ENCODE peak calls at places on chromosomes 4 and X, in eight cellular contexts. A is HCT116, N is K562, Q is SK-N-SH, F is endothelial cell of umbilical vein, H is GM12878, C is HepG2, V is H1. X is an unnamed sample.

GRCh38 chrX:41005445-41005992 is 79.7 kb upstream of the USP9X start:
- DNase-seq in A (no peak), N (no peak), Q (no peak), F (peak; percentile 19), H (no peak), C (no peak), V (no peak), X (no peak)

GRCh38 chrX:96722793-96723192 is 38.2 kb downstream of the DIAPH2 start:
- DNase-seq in A (no peak), N (no peak), Q (no peak), F (no peak), H (no peak), C (no peak), V (no peak), X (no peak)

GRCh38 chrX:65677954-65678469 is 10.6 kb downstream of the MSN start:
- DNase-seq in A (peak; percentile 26), N (no peak), Q (no peak), F (peak; percentile 94), H (no peak), C (no peak), V (no peak), X (no peak)

GRCh38 chr4:85952982-85953650 is 406.7 kb downstream of the MAPK10 start:
- DNase-seq in A (no peak), N (no peak), Q (no peak), F (no peak), H (no peak), C (no peak), V (no peak), X (no peak)

GRCh38 chrX:129108936-129109335 is 414.4 kb downstream of the SMARCA1 start:
- DNase-seq in A (no peak), N (no peak), Q (no peak), F (no peak), H (no peak), C (no peak), V (no peak), X (no peak)

GRCh38 chr4:185656467-185656890 is 121.2 kb upstream of the PDLIM3 start:
- DNase-seq in A (no peak), N (no peak), Q (no peak), F (peak; percentile 61), H (no peak), C (no peak), V (peak; percentile 59), X (no peak)

GRCh38 chr4:54027311-54027710 is 37.1 kb downstream of the CHIC2 start:
- DNase-seq in A (no peak), N (no peak), Q (no peak), F (no peak), H (no peak), C (no peak), V (no peak), X (no peak)

GRCh38 chr4:6225469-6225868 is 25.1 kb upstream of the JAKMIP1 start:
- DNase-seq in A (no peak), N (peak; percentile 23), Q (no peak), F (peak; percentile 11), H (no peak), C (no peak), V (peak; percentile 85), X (no peak)

GRCh38 chr4:168659971-168660465 is 163.2 kb downstream of the PALLD start:
- DNase-seq in A (no peak), N (no peak), Q (no peak), F (no peak), H (no peak), C (no peak), V (no peak), X (no peak)

DNA sequence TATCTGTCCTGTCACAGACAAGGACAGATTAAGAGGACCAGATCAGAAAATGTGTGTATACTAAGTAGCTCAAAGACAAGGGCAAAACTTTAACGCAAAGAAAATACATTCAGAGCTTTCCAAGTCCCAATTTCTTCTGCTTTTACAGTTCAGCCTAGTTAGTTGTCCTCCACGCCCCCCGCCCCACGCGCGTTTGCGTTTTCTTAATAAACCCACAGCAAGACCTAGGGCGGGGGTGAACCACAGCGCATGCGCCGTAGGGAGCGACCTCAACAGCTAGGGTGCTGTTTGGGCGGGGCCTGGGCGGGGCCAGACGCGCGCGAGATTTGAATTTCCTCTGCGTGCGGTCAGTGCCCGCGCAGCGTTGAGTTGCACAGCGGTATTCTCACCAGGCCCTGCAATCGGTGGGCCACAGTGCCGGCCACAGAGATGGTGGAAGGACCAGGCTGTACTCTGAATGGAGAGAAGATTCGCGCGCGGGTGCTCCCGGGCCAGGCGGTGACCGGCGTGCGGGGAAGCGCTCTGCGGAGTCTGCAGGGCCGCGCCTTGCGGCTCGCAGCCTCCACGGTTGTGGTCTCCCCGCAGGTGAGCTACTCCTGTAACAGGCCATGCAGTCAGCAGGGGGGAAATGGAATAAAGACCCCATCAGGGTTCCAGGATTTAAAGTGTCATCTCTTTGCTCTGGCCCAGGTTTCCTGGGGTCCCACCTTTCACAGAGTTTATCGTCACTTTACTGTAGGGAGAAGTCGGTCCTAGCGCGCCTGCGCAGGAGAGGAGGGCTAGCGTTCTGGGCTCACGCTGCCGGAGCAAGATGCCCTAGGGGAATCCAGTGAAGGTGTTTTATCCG is at the start of gene NEIL3:
- DNase-seq in A (peak; percentile 73), N (peak; percentile 97), Q (peak; percentile 97), F (peak; percentile 90), H (peak; percentile 54), C (peak; percentile 79), V (peak; percentile 90), X (peak; percentile 58)
- TF ChIP-seq POLR2AphosphoS5 in A (peak; percentile 82), N (peak; percentile 79), Q (peak; percentile 50), F (peak; percentile 73), H (peak; percentile 45), C (peak; percentile 70), V (peak; percentile 75), X (peak; percentile 92)

DNA sequence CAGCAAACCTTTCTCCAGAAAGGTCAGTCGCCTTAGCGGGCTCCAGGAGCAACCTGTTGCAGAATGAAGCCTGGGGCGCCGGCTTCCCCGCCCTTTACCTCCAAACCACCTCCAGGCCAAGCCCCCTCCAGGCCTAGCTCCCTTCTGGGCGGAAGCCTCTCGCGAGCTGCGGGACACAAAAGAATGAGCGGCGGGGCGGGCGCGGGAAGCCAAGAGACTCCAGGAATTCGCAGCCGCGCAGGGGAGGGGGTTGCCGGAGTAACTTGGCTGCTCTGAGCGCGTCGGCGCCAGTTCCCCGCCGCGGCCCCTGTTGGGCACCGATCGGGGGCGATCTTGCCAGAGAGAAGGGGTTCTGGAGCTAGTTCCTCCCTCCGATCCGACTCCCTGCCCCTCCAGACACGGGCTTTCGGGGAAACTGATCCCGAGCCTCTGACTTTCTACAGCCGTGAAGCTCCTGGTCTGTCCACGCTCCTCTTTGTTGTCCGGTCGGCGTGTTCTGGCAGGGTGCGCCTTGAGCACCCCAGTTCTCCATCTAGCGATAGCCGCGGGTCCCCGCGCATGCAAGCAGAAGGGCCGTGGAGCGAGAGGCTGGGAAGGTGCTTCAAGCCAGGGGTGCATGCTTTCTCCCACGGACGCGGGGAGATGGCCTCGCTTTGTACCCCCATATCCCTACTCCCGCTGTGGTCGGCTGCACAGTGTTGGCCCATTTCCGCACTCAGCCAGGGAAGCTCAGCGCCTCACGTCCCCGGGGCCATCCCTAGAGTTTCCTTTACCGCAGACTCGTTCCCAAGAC is 1.2 kb downstream of the PROM1 start:
- DNase-seq in A (no peak), N (no peak), Q (peak; percentile 73), F (peak; percentile 30), H (no peak), C (peak; percentile 39), V (peak; percentile 88), X (no peak)
- H3K9ac ChIP-seq in A (peak overlapping the region; percentile 70), N (no peak overlapping the region), Q (no peak overlapping the region), F (no peak overlapping the region), H (no peak overlapping the region), C (peak overlapping the region; percentile 68), V (peak overlapping the region; percentile 73), X (peak overlapping the region; percentile 69)

GRCh38 chr4:144645621-144646522 is at the start of gene HHIP:
- DNase-seq in A (no peak), N (peak; percentile 8), Q (peak; percentile 70), F (peak; percentile 88), H (no peak), C (peak; percentile 1), V (peak; percentile 64), X (no peak)

GRCh38 chr4:144645102-144645469 is 870 bp upstream of the HHIP start:
- DNase-seq in A (no peak), N (no peak), Q (peak; percentile 17), F (no peak), H (no peak), C (no peak), V (no peak), X (no peak)

GRCh38 chr4:144646523-144647094 is 653 bp downstream of the HHIP start:
- DNase-seq in A (no peak), N (no peak), Q (peak; percentile 62), F (peak; percentile 53), H (no peak), C (no peak), V (peak; percentile 55), X (no peak)

GRCh38 chr4:144648042-144648441 is 2.1 kb downstream of the HHIP start:
- DNase-seq in A (no peak), N (no peak), Q (no peak), F (no peak), H (no peak), C (no peak), V (no peak), X (no peak)

GRCh38 chr4:144647095-144647959 is 1.4 kb downstream of the HHIP start:
- DNase-seq in A (no peak), N (peak; percentile 38), Q (peak; percentile 10), F (peak; percentile 57), H (no peak), C (no peak), V (peak; percentile 54), X (no peak)
- TF ChIP-seq POLR2AphosphoS5 in A (no peak), N (peak; percentile 24), Q (no peak), F (no peak), H (no peak), C (no peak), V (no peak), X (no peak)

GRCh38 chrX:136162827-136163427 is 15.6 kb downstream of the FHL1 start:
- DNase-seq in A (peak; percentile 23), N (peak; percentile 64), Q (peak; percentile 43), F (peak; percentile 59), H (no peak), C (peak; percentile 13), V (peak; percentile 71), X (no peak)

GRCh38 chrX:136163694-136164093 is 16.4 kb downstream of the FHL1 start:
- DNase-seq in A (no peak), N (no peak), Q (no peak), F (no peak), H (no peak), C (no peak), V (no peak), X (no peak)

GRCh38 chrX:136170109-136170800 is 22.9 kb downstream of the FHL1 start:
- DNase-seq in A (no peak), N (no peak), Q (no peak), F (peak; percentile 51), H (no peak), C (no peak), V (no peak), X (no peak)

GRCh38 chrX:136168929-136169735 is 21.8 kb downstream of the FHL1 start:
- DNase-seq in A (no peak), N (peak; percentile 28), Q (peak; percentile 69), F (peak; percentile 92), H (no peak), C (no peak), V (peak; percentile 43), X (no peak)

DNA sequence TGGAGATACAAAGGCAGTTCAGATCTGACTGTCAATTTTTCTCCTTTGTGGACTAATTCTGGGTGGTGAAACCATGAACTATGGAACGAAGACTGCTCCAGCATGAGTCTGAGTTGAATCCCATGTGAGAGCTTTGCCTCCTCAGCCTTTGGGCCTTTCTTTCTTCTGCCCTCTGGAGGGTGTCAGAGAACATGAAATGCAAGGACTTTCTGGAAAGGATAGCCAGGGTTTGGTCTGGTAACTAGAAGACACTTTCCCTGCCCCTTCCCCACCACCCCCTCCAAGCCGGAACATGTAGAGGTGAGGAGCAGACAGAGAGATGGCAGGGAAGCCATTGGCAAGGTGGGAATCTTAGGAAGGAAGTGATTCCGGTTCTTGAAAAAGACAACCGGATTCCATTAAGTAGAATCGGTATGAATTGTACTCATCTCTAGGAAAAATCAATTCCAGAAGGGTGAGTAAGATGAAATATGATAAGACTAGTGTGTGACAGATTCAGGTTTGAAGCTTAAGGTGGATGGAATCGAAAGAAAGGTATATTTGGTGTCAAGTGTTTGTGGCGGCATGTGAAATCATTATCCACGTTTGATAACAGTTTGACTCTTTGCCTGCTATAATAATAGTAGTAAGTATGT is 19.0 kb downstream of the FHL1 start:
- DNase-seq in A (no peak), N (peak; percentile 17), Q (no peak), F (no peak), H (no peak), C (no peak), V (no peak), X (no peak)
- H3K9ac ChIP-seq in A (no peak overlapping the region), N (no peak overlapping the region), Q (no peak overlapping the region), F (no peak overlapping the region), H (no peak overlapping the region), C (no peak overlapping the region), V (no peak overlapping the region), X (no peak overlapping the region)

X was measured in SK-N-MC.